ENCODE peak calls at places on chromosomes 4 and X, in seven cellular contexts. K is ACHN; T is WTC11; Q is naive thymus-derived CD8-positive, alpha-beta T cell; P is left ventricle myocardium inferior; C is stimulated activated CD4-positive, alpha-beta T cell treated with anti-CD3 and anti-CD28 coated beads, Interleukin-4, amount 100 ng/mL, for 4 hours; M is activated T-helper 1 cell treated with anti-CD3 and anti-CD28 coated beads, Interleukin-2, amount 50 U/mL, for 16 hours. S is an unnamed sample.

GRCh38 chr4:1497189-1497801 is 91.1 kb upstream of the NKX1-1 start:
- DNase-seq in Q (no peak), T (no peak), P (no peak), K (no peak), C (no peak), M (no peak), S (no peak)

GRCh38 chrX:106959897-106960296 is 39.7 kb downstream of the CLDN2 start:
- DNase-seq in C (no peak), Q (no peak), M (no peak), T (no peak), K (peak), P (no peak), S (peak)

GRCh38 chrX:39936886-39937770 is 160.6 kb downstream of the BCOR start:
- DNase-seq in M (no peak), Q (no peak), K (no peak), C (no peak), T (no peak), P (no peak), S (no peak)

GRCh38 chr4:157128395-157128794 is 52.4 kb downstream of the GLRB start:
- DNase-seq in T (no peak), C (no peak), P (no peak), M (no peak), Q (no peak), K (peak), S (no peak)

GRCh38 chrX:51155157-51155556 is 177.5 kb upstream of the NUDT10 start:
- DNase-seq in Q (no peak), M (no peak), C (no peak), K (no peak), T (no peak), P (no peak), S (no peak)

GRCh38 chr4:112361181-112361791 is 64.1 kb downstream of the ALPK1 start:
- DNase-seq in C (no peak), Q (no peak), P (no peak), K (no peak), T (peak), M (no peak), S (no peak)

GRCh38 chrX:150873616-150874015 is 24.9 kb downstream of the CD99L2 start:
- DNase-seq in C (no peak), Q (no peak), K (no peak), M (no peak), P (peak), T (no peak), S (no peak)

GRCh38 chr4:186345184-186345583 is 79.2 kb downstream of the F11 start:
- DNase-seq in P (no peak), M (no peak), C (no peak), T (no peak), K (no peak), Q (no peak), S (no peak)

GRCh38 chr4:125155251-125155650 is 159.5 kb upstream of the FAT4 start:
- DNase-seq in C (no peak), K (no peak), P (no peak), M (no peak), Q (no peak), T (no peak), S (no peak)

GRCh38 chrX:111372065-111372464 is 39.9 kb downstream of the DCX start:
- DNase-seq in K (no peak), M (no peak), P (no peak), C (no peak), Q (no peak), T (no peak), S (no peak)

GRCh38 chr4:98614655-98615054 is 43.8 kb downstream of the TSPAN5 start:
- DNase-seq in C (no peak), M (no peak), Q (no peak), P (no peak), K (no peak), T (no peak), S (no peak)

GRCh38 chr4:102758241-102758871 is 2.4 kb downstream of the MANBA start:
- DNase-seq in C (no peak), P (no peak), Q (no peak), M (no peak), K (no peak), T (no peak), S (no peak)

GRCh38 chr4:142128529-142128928 is 492.1 kb downstream of the IL15 start:
- DNase-seq in P (no peak), T (no peak), Q (no peak), K (no peak), M (no peak), C (no peak), S (no peak)

GRCh38 chr4:93092765-93093164 is 735.8 kb upstream of the ATOH1 start:
- DNase-seq in K (no peak), M (no peak), Q (no peak), P (no peak), C (no peak), T (no peak), S (no peak)

GRCh38 chr4:111991797-111992196 is 153.5 kb upstream of the FAM241A start:
- DNase-seq in Q (no peak), T (no peak), P (no peak), K (peak), C (no peak), M (no peak), S (no peak)

GRCh38 chr4:8383016-8383415 is 57.5 kb downstream of the ACOX3 start:
- DNase-seq in M (no peak), Q (no peak), T (no peak), K (no peak), C (no peak), P (peak), S (no peak)

S was measured in right lobe of liver.